ENCODE peak calls at places on chromosomes 6 and 20, in ten cellular contexts. T, G, A, O, I, V, Y, P, B and N are unnamed samples.

GRCh38 chr6:42030585-42031506 is 19.5 kb upstream of the TAF8 start:
- DNase-seq in I (peak; percentile 79), V (no peak), A (no peak), O (peak; percentile 27), B (no peak), Y (peak; percentile 50), G (no peak), T (no peak), P (no peak), N (no peak)

GRCh38 chr6:42158011-42158410 is 15.2 kb upstream of the GUCA1A start:
- DNase-seq in A (no peak), V (no peak), B (no peak), I (no peak), Y (no peak), G (peak; percentile 50), O (no peak), T (no peak), P (no peak), N (no peak)

GRCh38 chr6:163490826-163491577 is 76.5 kb downstream of the QKI start:
- DNase-seq in B (no peak), G (peak; percentile 52), I (peak; percentile 74), O (peak; percentile 60), A (no peak), V (no peak), P (peak; percentile 74), T (peak; percentile 47), Y (no peak), N (no peak)

GRCh38 chr6:144346719-144347446 is 61.7 kb downstream of the UTRN start:
- DNase-seq in P (peak; percentile 75), G (peak; percentile 81), B (no peak), V (no peak), O (no peak), I (peak; percentile 69), A (no peak), Y (no peak), T (peak; percentile 83), N (no peak)

GRCh38 chr6:107894821-107895396 is 63.1 kb downstream of the SEC63 start:
- DNase-seq in G (peak; percentile 20), V (peak; percentile 59), B (no peak), T (no peak), A (no peak), I (no peak), O (no peak), Y (peak; percentile 43), P (no peak), N (no peak)

GRCh38 chr20:57664924-57665588 is 44.8 kb downstream of the PMEPA1 start:
- DNase-seq in O (no peak), V (peak; percentile 19), T (no peak), I (no peak), B (no peak), P (no peak), A (no peak), G (no peak), Y (no peak), N (peak; percentile 4)

GRCh38 chr20:35079472-35080347 is 12.9 kb downstream of the TRPC4AP start:
- DNase-seq in B (no peak), I (no peak), Y (no peak), O (no peak), A (no peak), T (no peak), V (no peak), G (no peak), P (no peak), N (no peak)

GRCh38 chr6:103800131-103800670 is 1059.5 kb downstream of the HACE1 start:
- DNase-seq in P (no peak), I (no peak), Y (no peak), T (no peak), O (no peak), B (no peak), G (no peak), A (no peak), V (no peak), N (no peak)

GRCh38 chr6:161128680-161129196 is 137.2 kb downstream of the MAP3K4 start:
- DNase-seq in O (no peak), B (no peak), V (no peak), T (peak; percentile 33), P (no peak), I (no peak), Y (no peak), G (peak; percentile 67), A (no peak), N (no peak)

GRCh38 chr6:6885521-6886088 is 222.2 kb upstream of the RREB1 start:
- DNase-seq in I (no peak), V (peak; percentile 79), B (no peak), P (peak; percentile 67), A (no peak), T (peak; percentile 26), G (no peak), Y (no peak), O (peak; percentile 60), N (no peak)

GRCh38 chr6:2999621-3000455 is at the start of gene NQO2:
- DNase-seq in V (peak; percentile 96), B (peak; percentile 99), I (peak; percentile 89), A (peak; percentile 98), T (peak; percentile 90), O (peak; percentile 93), G (no peak), P (peak; percentile 93), Y (peak; percentile 88), N (peak; percentile 97)
- TF ChIP-seq CTCF in V (no peak), B (no peak), I (no peak), A (no peak), T (no peak), O (no peak), G (peak; percentile 9), P (no peak), Y (no peak), N (no peak)

GRCh38 chr6:165047952-165048351 is 261.5 kb downstream of the C6orf118 start:
- DNase-seq in G (no peak), B (no peak), T (no peak), V (no peak), A (no peak), I (no peak), Y (no peak), O (no peak), P (no peak), N (no peak)

GRCh38 chr6:165045631-165046030 is 263.8 kb downstream of the C6orf118 start:
- DNase-seq in O (no peak), B (no peak), P (no peak), V (no peak), G (no peak), Y (no peak), A (no peak), I (no peak), T (no peak), N (no peak)

DNA sequence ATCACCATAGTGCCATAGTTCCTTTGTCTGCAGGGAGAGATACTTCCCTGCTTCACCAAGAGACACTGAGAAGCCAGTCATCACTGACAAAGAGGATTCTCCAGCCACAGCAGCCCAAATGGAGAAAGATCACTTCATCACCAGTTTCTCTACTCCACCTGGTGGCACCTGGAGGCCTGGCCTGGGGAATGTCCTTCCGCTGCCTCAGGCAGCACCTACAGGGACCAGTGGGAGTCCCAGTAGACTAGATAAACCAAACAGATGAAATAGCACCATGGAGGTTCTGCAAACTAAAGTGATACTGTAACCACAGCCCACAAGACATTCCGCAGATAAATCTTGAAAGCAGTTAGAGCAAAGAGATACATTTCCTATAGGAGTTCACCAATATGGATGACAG is 266.5 kb downstream of the C6orf118 start:
- DNase-seq in G (no peak), O (no peak), T (no peak), P (no peak), V (no peak), Y (no peak), B (no peak), A (no peak), I (no peak), N (no peak)
- TF ChIP-seq CTCF in G (no peak), O (no peak), T (no peak), P (no peak), V (no peak), Y (no peak), B (no peak), A (no peak), I (no peak), N (no peak)

GRCh38 chr6:134317471-134318131 is at the start of gene SGK1:
- DNase-seq in A (peak; percentile 50), O (peak; percentile 21), P (peak; percentile 70), T (peak; percentile 36), Y (no peak), G (peak; percentile 56), B (peak; percentile 21), I (peak; percentile 72), V (no peak), N (no peak)
- TF ChIP-seq CTCF in A (no peak), O (no peak), P (no peak), T (no peak), Y (no peak), G (no peak), B (no peak), I (no peak), V (no peak), N (no peak)

DNA sequence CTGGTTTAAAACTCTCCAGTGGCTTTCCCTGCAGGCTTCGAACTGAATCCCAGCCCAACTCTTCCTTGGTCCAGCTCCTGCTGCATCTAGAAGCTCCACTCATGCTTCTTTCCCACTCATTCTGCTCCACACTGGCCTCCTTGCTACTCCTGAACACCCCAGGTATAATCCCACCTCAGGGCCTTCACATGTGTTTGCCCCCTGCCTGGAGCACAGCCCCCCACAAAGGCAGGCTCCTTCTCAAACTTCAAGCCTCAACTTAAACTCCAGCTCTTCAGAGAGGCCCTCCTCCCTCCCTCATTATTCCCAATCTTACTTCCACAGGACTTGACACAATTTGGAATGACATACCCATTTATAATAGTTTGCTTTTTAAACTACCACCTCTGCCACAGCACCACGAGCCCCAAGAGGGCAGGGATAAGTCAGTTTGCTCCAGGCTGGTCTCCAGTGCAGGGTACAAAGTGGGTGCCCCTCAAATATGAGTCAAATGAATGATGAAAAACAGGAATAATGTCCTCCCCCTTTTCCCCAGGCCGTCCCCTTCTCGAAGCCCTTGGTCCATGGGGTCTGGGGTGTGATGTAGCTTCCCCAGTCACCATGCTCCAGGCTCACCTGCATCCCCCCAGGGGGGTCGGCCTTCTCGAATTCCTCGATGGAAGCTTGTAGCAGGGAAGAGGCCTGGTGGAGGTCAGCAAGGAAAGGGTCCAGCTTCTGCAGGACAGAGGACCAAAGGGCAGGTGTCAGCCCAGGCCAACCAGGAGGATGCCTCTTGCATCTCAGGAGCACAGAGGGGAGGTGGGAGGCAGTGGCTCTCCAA is 37.4 kb downstream of the KIAA1755 start:
- DNase-seq in V (no peak), P (no peak), A (no peak), G (no peak), B (no peak), Y (no peak), T (no peak), O (no peak), I (no peak), N (no peak)
- TF ChIP-seq CTCF in V (no peak), P (no peak), A (no peak), G (no peak), B (no peak), Y (peak; percentile 55), T (no peak), O (no peak), I (no peak), N (no peak)

GRCh38 chr20:30500829-30501440 is 756.5 kb upstream of the DEFB115 start:
- DNase-seq in A (no peak), P (no peak), Y (no peak), V (no peak), T (no peak), B (no peak), I (no peak), O (no peak), G (no peak), N (no peak)
- TF ChIP-seq CTCF in A (no peak), P (no peak), Y (no peak), V (no peak), T (no peak), B (no peak), I (no peak), O (no peak), G (no peak), N (no peak)